ENCODE peak calls at places on chromosomes 7 and 10, in four cellular contexts. I, M, V and P are unnamed samples. For H3K36me3, the result is how much of the 10 kb centered on the place peaks cover.

GRCh38 chr7:111301891-111302290 is 211.0 kb downstream of the LRRN3 start:
- DNase-seq in I (no peak), M (no peak), V (no peak), P (no peak)

GRCh38 chr10:92486637-92487036 is 87.3 kb downstream of the IDE start:
- DNase-seq in V (no peak), I (no peak), M (peak), P (no peak)

GRCh38 chr7:29113384-29114102 is 32.8 kb downstream of the CPVL start:
- DNase-seq in I (peak), M (peak), V (peak), P (peak)

GRCh38 chr10:30730306-30730705 is 100.8 kb upstream of the LYZL2 start:
- DNase-seq in V (no peak), M (no peak), I (no peak), P (no peak)

GRCh38 chr7:90345548-90346319 is 782 bp upstream of the GTPBP10 start:
- DNase-seq in M (peak), I (peak), V (no peak), P (peak)

GRCh38 chr7:100933735-100934134 is 15.6 kb upstream of the MUC3A start:
- DNase-seq in I (no peak), V (no peak), M (no peak), P (no peak)

GRCh38 chr10:46106410-46107255 is 60.6 kb upstream of the MSMB start:
- DNase-seq in V (peak), M (peak), I (peak), P (peak)

GRCh38 chr10:4061441-4061951 is 276.5 kb upstream of the KLF6 start:
- DNase-seq in V (no peak), M (no peak), I (no peak), P (no peak)

GRCh38 chr10:125157473-125157865 is 2.9 kb downstream of the CTBP2 start:
- DNase-seq in I (no peak), M (no peak), V (no peak), P (no peak)

GRCh38 chr7:34752929-34753328 is 94.9 kb downstream of the NPSR1 start:
- DNase-seq in V (no peak), M (no peak), I (no peak), P (no peak)

GRCh38 chr10:102835007-102835482 is 2.2 kb downstream of the CYP17A1 start:
- DNase-seq in I (peak), M (peak), V (peak), P (peak)

GRCh38 chr7:112654322-112655216 is 135.6 kb downstream of the TMEM168 start:
- DNase-seq in M (no peak), V (no peak), I (no peak), P (no peak)

GRCh38 chr7:83517026-83517700 is 131.8 kb downstream of the SEMA3E start:
- DNase-seq in V (no peak), I (no peak), M (no peak), P (no peak)

GRCh38 chr7:1509226-1509625 is 5.0 kb upstream of the INTS1 start:
- DNase-seq in I (no peak), V (no peak), M (no peak), P (no peak)

GRCh38 chr7:22444181-22444966 is 55.6 kb downstream of the STEAP1B start:
- DNase-seq in M (peak), I (no peak), V (no peak), P (no peak)

GRCh38 chr7:140923358-140924006 is 1.2 kb downstream of the BRAF start:
- DNase-seq in V (no peak), M (peak), I (peak), P (no peak)

GRCh38 chr10:61464461-61465215 is 11.5 kb upstream of the TMEM26 start:
- DNase-seq in I (no peak), M (peak), V (peak), P (no peak)

GRCh38 chr7:129778770-129779601 is 167.5 kb downstream of the NRF1 start:
- DNase-seq in M (no peak), I (peak), V (peak), P (peak)

GRCh38 chr10:69963178-69963834 is 89.3 kb upstream of the MACROH2A2 start:
- DNase-seq in M (no peak), V (no peak), I (no peak), P (no peak)

GRCh38 chr7:39540320-39540719 is 25.9 kb upstream of the YAE1 start:
- DNase-seq in V (no peak), I (no peak), M (no peak), P (no peak)

GRCh38 chr10:133280391-133281059 is 3.9 kb upstream of the ADAM8 start:
- DNase-seq in M (no peak), I (no peak), V (no peak), P (no peak)

GRCh38 chr7:103636153-103636552 is 190.1 kb upstream of the SLC26A5 start:
- DNase-seq in M (peak), V (no peak), I (peak), P (no peak)

GRCh38 chr10:131142446-131143380 is 168.8 kb downstream of the TCERG1L start:
- DNase-seq in I (no peak), V (no peak), M (no peak), P (no peak)

GRCh38 chr10:98446121-98446655 is 547 bp downstream of the HPS1 start:
- DNase-seq in I (peak), M (peak), V (no peak), P (peak)

GRCh38 chr10:23293973-23294372 is 50.6 kb downstream of the C10orf67 start:
- DNase-seq in M (no peak), V (no peak), I (peak), P (no peak)

GRCh38 chr10:12327476-12327875 is 21.9 kb upstream of the CAMK1D start:
- DNase-seq in I (no peak), V (no peak), M (no peak), P (no peak)

GRCh38 chr10:71312840-71313789 is 5.9 kb upstream of the SLC29A3 start:
- DNase-seq in V (no peak), M (peak), I (no peak), P (no peak)

GRCh38 chr10:78039743-78040142 is 6.1 kb downstream of the RPS24 start:
- DNase-seq in V (no peak), M (no peak), I (no peak), P (no peak)

GRCh38 chr10:78042752-78043104 is 9.1 kb downstream of the RPS24 start:
- DNase-seq in M (no peak), I (no peak), V (no peak), P (no peak)

GRCh38 chr10:78042058-78042751 is 8.5 kb downstream of the RPS24 start:
- DNase-seq in I (no peak), V (no peak), M (no peak), P (no peak)

GRCh38 chr10:78038791-78039547 is 5.3 kb downstream of the RPS24 start:
- DNase-seq in M (no peak), V (no peak), I (no peak), P (no peak)

GRCh38 chr10:78041170-78042057 is 7.8 kb downstream of the RPS24 start:
- DNase-seq in I (no peak), V (no peak), M (no peak), P (no peak)
- H3K36me3 ChIP-seq in I (under half), V (half or more), M (half or more), P (under half)

GRCh38 chr7:5619419-5620130 is 161.9 kb downstream of the RNF216 start:
- DNase-seq in M (no peak), V (no peak), I (no peak), P (no peak)
- H2AFZ ChIP-seq in M (no peak), V (no peak), I (no peak), P (no peak)

DNA sequence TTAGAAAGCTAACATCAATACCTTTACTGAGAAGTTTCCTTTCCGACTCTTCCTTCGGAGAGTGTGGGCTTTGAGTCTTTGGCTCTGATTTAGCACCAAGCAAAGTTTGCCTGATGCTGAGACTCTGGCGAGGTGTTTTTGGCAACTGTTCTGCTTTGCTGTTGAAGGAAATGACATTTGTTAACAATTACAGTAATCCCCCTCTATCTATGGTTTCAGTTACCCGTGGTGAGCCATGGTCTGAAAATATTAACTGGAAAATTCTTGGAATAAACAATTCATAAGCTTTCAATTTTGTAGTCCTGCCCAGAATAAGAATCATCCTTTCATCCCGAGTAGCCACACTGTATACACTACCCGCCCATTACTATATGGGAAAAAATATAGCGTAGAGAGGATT is 126.3 kb downstream of the ARHGAP21 start:
- DNase-seq in M (no peak), I (no peak), V (no peak), P (no peak)
- H3K36me3 ChIP-seq in M (half or more), I (under half), V (under half), P (under half)

DNA sequence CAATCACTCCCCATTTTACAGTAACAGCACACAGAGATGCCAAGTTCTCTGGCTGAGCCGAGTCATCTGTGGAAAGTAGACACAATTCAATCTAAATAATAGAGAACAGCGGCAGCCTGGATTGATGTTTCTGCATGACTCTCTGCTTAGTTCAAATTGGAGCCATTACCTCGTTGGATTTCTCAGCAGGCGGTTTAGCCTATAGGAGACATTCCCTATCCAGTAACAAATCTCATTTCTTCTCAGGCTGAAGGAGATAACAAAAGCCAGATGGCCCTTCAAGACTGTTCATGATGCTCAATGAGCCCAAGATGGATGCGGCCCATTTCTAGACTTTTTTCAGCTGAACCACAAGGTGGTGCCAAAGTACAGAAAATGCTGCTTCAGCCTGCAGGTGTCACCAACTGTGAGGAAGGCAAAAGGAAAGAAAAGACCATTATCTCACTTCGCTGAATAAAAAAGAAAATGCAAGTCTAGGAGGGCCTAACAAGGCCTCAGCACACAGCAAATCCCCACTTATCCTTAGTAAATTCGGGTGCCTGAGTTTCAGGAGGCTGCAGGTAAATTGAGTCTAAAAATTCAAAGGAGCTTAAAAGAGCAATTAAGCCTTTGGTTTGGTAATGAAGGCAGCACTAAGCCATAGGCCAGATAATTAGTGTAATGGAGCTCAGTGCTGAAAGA is 83.7 kb downstream of the SLC16A9 start:
- DNase-seq in M (peak), V (peak), I (peak), P (peak)
- H2AFZ ChIP-seq in M (peak), V (no peak), I (peak), P (peak)